ENCODE peak calls at places on chromosomes 7 and 10, in eight cellular contexts. E is GM04504, B is coronary artery, J is skeletal muscle cell, Q is dermis blood vessel endothelial cell, F is colonic mucosa, S is HAP-1, I is GM03348. W is an unnamed sample.

GRCh38 chr10:69807122-69807521 is 5.4 kb downstream of the COL13A1 start:
- DNase-seq in E (no peak), B (no peak), J (no peak), Q (peak; percentile 46), F (no peak), S (no peak), I (peak; percentile 87), W (no peak)

GRCh38 chr7:140029072-140029471 is 33.7 kb downstream of the PARP12 start:
- DNase-seq in E (no peak), B (no peak), J (no peak), Q (no peak), F (no peak), S (no peak), I (no peak), W (no peak)

GRCh38 chr10:114412907-114413386 is 8.6 kb upstream of the AFAP1L2 start:
- DNase-seq in E (no peak), B (no peak), J (no peak), Q (peak; percentile 75), F (no peak), S (no peak), I (no peak), W (no peak)

GRCh38 chr7:46784746-46785145 is 797.2 kb downstream of the TNS3 start:
- DNase-seq in E (peak; percentile 61), B (no peak), J (peak; percentile 79), Q (peak; percentile 90), F (no peak), S (no peak), I (peak; percentile 7), W (no peak)

GRCh38 chr10:35641430-35642015 is 573 bp downstream of the FZD8 start:
- DNase-seq in E (no peak), B (no peak), J (no peak), Q (peak; percentile 62), F (no peak), S (no peak), I (peak; percentile 65), W (no peak)

GRCh38 chr10:230758-231157 is 95.5 kb downstream of the ZMYND11 start:
- DNase-seq in E (no peak), B (no peak), J (no peak), Q (peak; percentile 23), F (no peak), S (peak; percentile 15), I (no peak), W (no peak)

GRCh38 chr10:93074137-93074596 is 474 bp downstream of the CYP26A1 start:
- DNase-seq in E (no peak), B (no peak), J (no peak), Q (peak; percentile 44), F (no peak), S (peak; percentile 59), I (no peak), W (no peak)

GRCh38 chr10:50063100-50063499 is 4.7 kb upstream of the WASHC2A start:
- DNase-seq in E (no peak), B (no peak), J (no peak), Q (peak; percentile 4), F (no peak), S (no peak), I (no peak), W (no peak)

GRCh38 chr7:2218444-2218785 is 14.3 kb downstream of the MAD1L1 start:
- DNase-seq in E (no peak), B (no peak), J (no peak), Q (no peak), F (no peak), S (no peak), I (no peak), W (no peak)

GRCh38 chr10:100340948-100341847 is 5.8 kb upstream of the SCD start:
- DNase-seq in E (no peak), B (no peak), J (no peak), Q (no peak), F (no peak), S (no peak), I (no peak), W (peak; percentile 89)

GRCh38 chr7:41918597-41918996 is 215.7 kb upstream of the INHBA start:
- DNase-seq in E (peak; percentile 66), B (no peak), J (peak; percentile 97), Q (no peak), F (no peak), S (no peak), I (no peak), W (no peak)

GRCh38 chr10:124560377-124560776 is 98.8 kb downstream of the LHPP start:
- DNase-seq in E (peak; percentile 55), B (peak; percentile 92), J (peak; percentile 90), Q (no peak), F (no peak), S (no peak), I (peak; percentile 86), W (peak; percentile 72)

GRCh38 chr7:98760201-98760651 is 109.6 kb downstream of the TMEM130 start:
- DNase-seq in E (peak; percentile 64), B (peak; percentile 86), J (no peak), Q (no peak), F (no peak), S (no peak), I (peak; percentile 69), W (peak; percentile 39)

GRCh38 chr10:8544057-8544380 is 489.5 kb downstream of the GATA3 start:
- DNase-seq in E (no peak), B (no peak), J (no peak), Q (no peak), F (no peak), S (no peak), I (no peak), W (no peak)

GRCh38 chr7:7970620-7971307 is 2.2 kb downstream of the GLCCI1 start:
- DNase-seq in E (no peak), B (no peak), J (no peak), Q (peak; percentile 7), F (peak; percentile 21), S (peak; percentile 47), I (no peak), W (no peak)

GRCh38 chr7:37297546-37297945 is 151.1 kb downstream of the ELMO1 start:
- DNase-seq in E (no peak), B (no peak), J (no peak), Q (peak; percentile 71), F (no peak), S (no peak), I (no peak), W (no peak)

W was measured in dorsolateral prefrontal cortex.